ENCODE peak calls at places on chromosomes 11 and 22, in seven cellular contexts. One of them, this sample, is unnamed.

GRCh38 chr11:85526564-85526963 is 100.6 kb downstream of the DLG2 start:
- DNase-seq in NAMALWA: no peak
- DNase-seq in AG08395: no peak
- DNase-seq in stimulated activated effector memory CD8-positive, alpha-beta T cell treated with anti-CD3 and anti-CD28 coated beads, Interleukin-12 subunit alpha, Interleukin-12 subunit beta, amount 100 ng/mL, for 72 hours: no peak
- DNase-seq in body of pancreas: no peak
- DNase-seq in NCI-H345: no peak
- DNase-seq in NCI-H1105: no peak
- DNase-seq in this sample: no peak

GRCh38 chr11:118111019-118111743 is 24.4 kb upstream of the SMIM35 start:
- DNase-seq in NAMALWA: no peak
- DNase-seq in AG08395: no peak
- DNase-seq in stimulated activated effector memory CD8-positive, alpha-beta T cell treated with anti-CD3 and anti-CD28 coated beads, Interleukin-12 subunit alpha, Interleukin-12 subunit beta, amount 100 ng/mL, for 72 hours: no peak
- DNase-seq in body of pancreas: no peak
- DNase-seq in NCI-H345: no peak
- DNase-seq in NCI-H1105: no peak
- DNase-seq in this sample: no peak

GRCh38 chr11:96309001-96309642 is 33.9 kb downstream of the MAML2 start:
- DNase-seq in NAMALWA: no peak
- DNase-seq in AG08395: peak; percentile 38
- DNase-seq in stimulated activated effector memory CD8-positive, alpha-beta T cell treated with anti-CD3 and anti-CD28 coated beads, Interleukin-12 subunit alpha, Interleukin-12 subunit beta, amount 100 ng/mL, for 72 hours: no peak
- DNase-seq in body of pancreas: no peak
- DNase-seq in NCI-H345: no peak
- DNase-seq in NCI-H1105: no peak
- DNase-seq in this sample: no peak

GRCh38 chr11:26227311-26227710 is 104.6 kb upstream of the ANO3 start:
- DNase-seq in NAMALWA: peak; percentile 70
- DNase-seq in AG08395: peak; percentile 71
- DNase-seq in stimulated activated effector memory CD8-positive, alpha-beta T cell treated with anti-CD3 and anti-CD28 coated beads, Interleukin-12 subunit alpha, Interleukin-12 subunit beta, amount 100 ng/mL, for 72 hours: no peak
- DNase-seq in body of pancreas: no peak
- DNase-seq in NCI-H345: peak; percentile 17
- DNase-seq in NCI-H1105: no peak
- DNase-seq in this sample: no peak

GRCh38 chr11:72637198-72637597 is 37.0 kb downstream of the PDE2A start:
- DNase-seq in NAMALWA: no peak
- DNase-seq in AG08395: no peak
- DNase-seq in stimulated activated effector memory CD8-positive, alpha-beta T cell treated with anti-CD3 and anti-CD28 coated beads, Interleukin-12 subunit alpha, Interleukin-12 subunit beta, amount 100 ng/mL, for 72 hours: no peak
- DNase-seq in body of pancreas: no peak
- DNase-seq in NCI-H345: no peak
- DNase-seq in NCI-H1105: no peak
- DNase-seq in this sample: no peak

GRCh38 chr11:18618341-18619025 is 15.7 kb downstream of the SPTY2D1 start:
- DNase-seq in NAMALWA: no peak
- DNase-seq in AG08395: no peak
- DNase-seq in stimulated activated effector memory CD8-positive, alpha-beta T cell treated with anti-CD3 and anti-CD28 coated beads, Interleukin-12 subunit alpha, Interleukin-12 subunit beta, amount 100 ng/mL, for 72 hours: no peak
- DNase-seq in body of pancreas: no peak
- DNase-seq in NCI-H345: no peak
- DNase-seq in NCI-H1105: no peak
- DNase-seq in this sample: no peak

GRCh38 chr11:65581928-65582327 is 6.1 kb downstream of the EHBP1L1 start:
- DNase-seq in NAMALWA: no peak
- DNase-seq in AG08395: no peak
- DNase-seq in stimulated activated effector memory CD8-positive, alpha-beta T cell treated with anti-CD3 and anti-CD28 coated beads, Interleukin-12 subunit alpha, Interleukin-12 subunit beta, amount 100 ng/mL, for 72 hours: no peak
- DNase-seq in body of pancreas: no peak
- DNase-seq in NCI-H345: no peak
- DNase-seq in NCI-H1105: no peak
- DNase-seq in this sample: no peak

GRCh38 chr22:25763239-25763777 is 21.3 kb downstream of the MYO18B start:
- DNase-seq in NAMALWA: no peak
- DNase-seq in AG08395: no peak
- DNase-seq in stimulated activated effector memory CD8-positive, alpha-beta T cell treated with anti-CD3 and anti-CD28 coated beads, Interleukin-12 subunit alpha, Interleukin-12 subunit beta, amount 100 ng/mL, for 72 hours: no peak
- DNase-seq in body of pancreas: no peak
- DNase-seq in NCI-H345: no peak
- DNase-seq in NCI-H1105: no peak
- DNase-seq in this sample: no peak

GRCh38 chr11:103338621-103339484 is 229.6 kb downstream of the DYNC2H1 start:
- DNase-seq in NAMALWA: no peak
- DNase-seq in AG08395: peak; percentile 11
- DNase-seq in stimulated activated effector memory CD8-positive, alpha-beta T cell treated with anti-CD3 and anti-CD28 coated beads, Interleukin-12 subunit alpha, Interleukin-12 subunit beta, amount 100 ng/mL, for 72 hours: no peak
- DNase-seq in body of pancreas: no peak
- DNase-seq in NCI-H345: no peak
- DNase-seq in NCI-H1105: no peak
- DNase-seq in this sample: peak; percentile 4

GRCh38 chr11:15793032-15793996 is 563.0 kb downstream of the SOX6 start:
- DNase-seq in NAMALWA: no peak
- DNase-seq in AG08395: peak; percentile 28
- DNase-seq in stimulated activated effector memory CD8-positive, alpha-beta T cell treated with anti-CD3 and anti-CD28 coated beads, Interleukin-12 subunit alpha, Interleukin-12 subunit beta, amount 100 ng/mL, for 72 hours: no peak
- DNase-seq in body of pancreas: no peak
- DNase-seq in NCI-H345: no peak
- DNase-seq in NCI-H1105: no peak
- DNase-seq in this sample: no peak

GRCh38 chr22:19876314-19876940 is 21.8 kb upstream of the GNB1L start:
- DNase-seq in NAMALWA: no peak
- DNase-seq in AG08395: no peak
- DNase-seq in stimulated activated effector memory CD8-positive, alpha-beta T cell treated with anti-CD3 and anti-CD28 coated beads, Interleukin-12 subunit alpha, Interleukin-12 subunit beta, amount 100 ng/mL, for 72 hours: no peak
- DNase-seq in body of pancreas: peak; percentile 11
- DNase-seq in NCI-H345: no peak
- DNase-seq in NCI-H1105: no peak
- DNase-seq in this sample: no peak

GRCh38 chr11:94142308-94143277 is 14.0 kb downstream of the PANX1 start:
- DNase-seq in NAMALWA: no peak
- DNase-seq in AG08395: no peak
- DNase-seq in stimulated activated effector memory CD8-positive, alpha-beta T cell treated with anti-CD3 and anti-CD28 coated beads, Interleukin-12 subunit alpha, Interleukin-12 subunit beta, amount 100 ng/mL, for 72 hours: no peak
- DNase-seq in body of pancreas: no peak
- DNase-seq in NCI-H345: peak; percentile 73
- DNase-seq in NCI-H1105: no peak
- DNase-seq in this sample: peak; percentile 21

GRCh38 chr11:3106736-3107524 is 49.7 kb upstream of the CARS1 start:
- DNase-seq in NAMALWA: no peak
- DNase-seq in AG08395: no peak
- DNase-seq in stimulated activated effector memory CD8-positive, alpha-beta T cell treated with anti-CD3 and anti-CD28 coated beads, Interleukin-12 subunit alpha, Interleukin-12 subunit beta, amount 100 ng/mL, for 72 hours: no peak
- DNase-seq in body of pancreas: no peak
- DNase-seq in NCI-H345: peak; percentile 26
- DNase-seq in NCI-H1105: no peak
- DNase-seq in this sample: no peak

GRCh38 chr22:37896181-37896592 is 9.9 kb upstream of the MICALL1 start:
- DNase-seq in NAMALWA: no peak
- DNase-seq in AG08395: no peak
- DNase-seq in stimulated activated effector memory CD8-positive, alpha-beta T cell treated with anti-CD3 and anti-CD28 coated beads, Interleukin-12 subunit alpha, Interleukin-12 subunit beta, amount 100 ng/mL, for 72 hours: peak; percentile 60
- DNase-seq in body of pancreas: no peak
- DNase-seq in NCI-H345: no peak
- DNase-seq in NCI-H1105: no peak
- DNase-seq in this sample: peak; percentile 24

GRCh38 chr11:71580057-71581003 is 2.3 kb downstream of the KRTAP5-11 start:
- DNase-seq in NAMALWA: peak; percentile 53
- DNase-seq in AG08395: peak; percentile 79
- DNase-seq in stimulated activated effector memory CD8-positive, alpha-beta T cell treated with anti-CD3 and anti-CD28 coated beads, Interleukin-12 subunit alpha, Interleukin-12 subunit beta, amount 100 ng/mL, for 72 hours: no peak
- DNase-seq in body of pancreas: peak; percentile 88
- DNase-seq in NCI-H345: peak; percentile 91
- DNase-seq in NCI-H1105: peak; percentile 63
- DNase-seq in this sample: peak; percentile 83

GRCh38 chr11:72380132-72380503 is 54.2 kb downstream of the CLPB start:
- DNase-seq in NAMALWA: no peak
- DNase-seq in AG08395: no peak
- DNase-seq in stimulated activated effector memory CD8-positive, alpha-beta T cell treated with anti-CD3 and anti-CD28 coated beads, Interleukin-12 subunit alpha, Interleukin-12 subunit beta, amount 100 ng/mL, for 72 hours: no peak
- DNase-seq in body of pancreas: no peak
- DNase-seq in NCI-H345: no peak
- DNase-seq in NCI-H1105: no peak
- DNase-seq in this sample: no peak

GRCh38 chr22:44046485-44047141 is 22.5 kb downstream of the PARVB start:
- DNase-seq in NAMALWA: no peak
- DNase-seq in AG08395: no peak
- DNase-seq in stimulated activated effector memory CD8-positive, alpha-beta T cell treated with anti-CD3 and anti-CD28 coated beads, Interleukin-12 subunit alpha, Interleukin-12 subunit beta, amount 100 ng/mL, for 72 hours: no peak
- DNase-seq in body of pancreas: no peak
- DNase-seq in NCI-H345: no peak
- DNase-seq in NCI-H1105: no peak
- DNase-seq in this sample: no peak

GRCh38 chr11:88402784-88403183 is 65.2 kb upstream of the CTSC start:
- DNase-seq in NAMALWA: no peak
- DNase-seq in AG08395: no peak
- DNase-seq in stimulated activated effector memory CD8-positive, alpha-beta T cell treated with anti-CD3 and anti-CD28 coated beads, Interleukin-12 subunit alpha, Interleukin-12 subunit beta, amount 100 ng/mL, for 72 hours: no peak
- DNase-seq in body of pancreas: no peak
- DNase-seq in NCI-H345: no peak
- DNase-seq in NCI-H1105: no peak
- DNase-seq in this sample: no peak

GRCh38 chr11:14248577-14248976 is 110.4 kb downstream of the RRAS2 start:
- DNase-seq in NAMALWA: no peak
- DNase-seq in AG08395: no peak
- DNase-seq in stimulated activated effector memory CD8-positive, alpha-beta T cell treated with anti-CD3 and anti-CD28 coated beads, Interleukin-12 subunit alpha, Interleukin-12 subunit beta, amount 100 ng/mL, for 72 hours: no peak
- DNase-seq in body of pancreas: no peak
- DNase-seq in NCI-H345: no peak
- DNase-seq in NCI-H1105: no peak
- DNase-seq in this sample: no peak

GRCh38 chr22:22487059-22487458 is 21.5 kb downstream of the ZNF280B start:
- DNase-seq in NAMALWA: no peak
- DNase-seq in AG08395: no peak
- DNase-seq in stimulated activated effector memory CD8-positive, alpha-beta T cell treated with anti-CD3 and anti-CD28 coated beads, Interleukin-12 subunit alpha, Interleukin-12 subunit beta, amount 100 ng/mL, for 72 hours: no peak
- DNase-seq in body of pancreas: no peak
- DNase-seq in NCI-H345: no peak
- DNase-seq in NCI-H1105: no peak
- DNase-seq in this sample: no peak

GRCh38 chr11:15575409-15575808 is 460.7 kb downstream of the INSC start:
- DNase-seq in NAMALWA: no peak
- DNase-seq in AG08395: no peak
- DNase-seq in stimulated activated effector memory CD8-positive, alpha-beta T cell treated with anti-CD3 and anti-CD28 coated beads, Interleukin-12 subunit alpha, Interleukin-12 subunit beta, amount 100 ng/mL, for 72 hours: no peak
- DNase-seq in body of pancreas: no peak
- DNase-seq in NCI-H345: no peak
- DNase-seq in NCI-H1105: no peak
- DNase-seq in this sample: no peak

GRCh38 chr11:78853521-78853920 is 278.9 kb upstream of the NARS2 start:
- DNase-seq in NAMALWA: no peak
- DNase-seq in AG08395: no peak
- DNase-seq in stimulated activated effector memory CD8-positive, alpha-beta T cell treated with anti-CD3 and anti-CD28 coated beads, Interleukin-12 subunit alpha, Interleukin-12 subunit beta, amount 100 ng/mL, for 72 hours: no peak
- DNase-seq in body of pancreas: no peak
- DNase-seq in NCI-H345: no peak
- DNase-seq in NCI-H1105: no peak
- DNase-seq in this sample: no peak

GRCh38 chr11:19953342-19953741 is 206.9 kb downstream of the DBX1 start:
- DNase-seq in NAMALWA: no peak
- DNase-seq in AG08395: peak; percentile 49
- DNase-seq in stimulated activated effector memory CD8-positive, alpha-beta T cell treated with anti-CD3 and anti-CD28 coated beads, Interleukin-12 subunit alpha, Interleukin-12 subunit beta, amount 100 ng/mL, for 72 hours: no peak
- DNase-seq in body of pancreas: no peak
- DNase-seq in NCI-H345: no peak
- DNase-seq in NCI-H1105: no peak
- DNase-seq in this sample: no peak

GRCh38 chr22:46970411-46971123 is 208.1 kb downstream of the TBC1D22A start:
- DNase-seq in NAMALWA: no peak
- DNase-seq in AG08395: no peak
- DNase-seq in stimulated activated effector memory CD8-positive, alpha-beta T cell treated with anti-CD3 and anti-CD28 coated beads, Interleukin-12 subunit alpha, Interleukin-12 subunit beta, amount 100 ng/mL, for 72 hours: no peak
- DNase-seq in body of pancreas: peak; percentile 33
- DNase-seq in NCI-H345: no peak
- DNase-seq in NCI-H1105: no peak
- DNase-seq in this sample: no peak

GRCh38 chr11:59523541-59523940 is 12.2 kb downstream of the OR4D9 start:
- DNase-seq in NAMALWA: peak; percentile 17
- DNase-seq in AG08395: no peak
- DNase-seq in stimulated activated effector memory CD8-positive, alpha-beta T cell treated with anti-CD3 and anti-CD28 coated beads, Interleukin-12 subunit alpha, Interleukin-12 subunit beta, amount 100 ng/mL, for 72 hours: no peak
- DNase-seq in body of pancreas: no peak
- DNase-seq in NCI-H345: no peak
- DNase-seq in NCI-H1105: no peak
- DNase-seq in this sample: no peak

GRCh38 chr11:3147257-3147619 is 17.9 kb downstream of the OSBPL5 start:
- DNase-seq in NAMALWA: no peak
- DNase-seq in AG08395: peak; percentile 67
- DNase-seq in stimulated activated effector memory CD8-positive, alpha-beta T cell treated with anti-CD3 and anti-CD28 coated beads, Interleukin-12 subunit alpha, Interleukin-12 subunit beta, amount 100 ng/mL, for 72 hours: no peak
- DNase-seq in body of pancreas: no peak
- DNase-seq in NCI-H345: no peak
- DNase-seq in NCI-H1105: no peak
- DNase-seq in this sample: no peak

GRCh38 chr22:25332386-25332785 is 112.9 kb downstream of the CRYBB2 start:
- DNase-seq in NAMALWA: no peak
- DNase-seq in AG08395: no peak
- DNase-seq in stimulated activated effector memory CD8-positive, alpha-beta T cell treated with anti-CD3 and anti-CD28 coated beads, Interleukin-12 subunit alpha, Interleukin-12 subunit beta, amount 100 ng/mL, for 72 hours: no peak
- DNase-seq in body of pancreas: no peak
- DNase-seq in NCI-H345: no peak
- DNase-seq in NCI-H1105: no peak
- DNase-seq in this sample: no peak

GRCh38 chr11:68481579-68482240 is 21.2 kb downstream of the PPP6R3 start:
- DNase-seq in NAMALWA: no peak
- DNase-seq in AG08395: no peak
- DNase-seq in stimulated activated effector memory CD8-positive, alpha-beta T cell treated with anti-CD3 and anti-CD28 coated beads, Interleukin-12 subunit alpha, Interleukin-12 subunit beta, amount 100 ng/mL, for 72 hours: no peak
- DNase-seq in body of pancreas: no peak
- DNase-seq in NCI-H345: no peak
- DNase-seq in NCI-H1105: no peak
- DNase-seq in this sample: no peak

GRCh38 chr22:49369726-49370717 is 457.7 kb downstream of the BRD1 start:
- DNase-seq in NAMALWA: no peak
- DNase-seq in AG08395: no peak
- DNase-seq in stimulated activated effector memory CD8-positive, alpha-beta T cell treated with anti-CD3 and anti-CD28 coated beads, Interleukin-12 subunit alpha, Interleukin-12 subunit beta, amount 100 ng/mL, for 72 hours: peak; percentile 37
- DNase-seq in body of pancreas: no peak
- DNase-seq in NCI-H345: no peak
- DNase-seq in NCI-H1105: no peak
- DNase-seq in this sample: no peak

GRCh38 chr11:76854709-76855108 is 6.0 kb upstream of the ACER3 start:
- DNase-seq in NAMALWA: no peak
- DNase-seq in AG08395: no peak
- DNase-seq in stimulated activated effector memory CD8-positive, alpha-beta T cell treated with anti-CD3 and anti-CD28 coated beads, Interleukin-12 subunit alpha, Interleukin-12 subunit beta, amount 100 ng/mL, for 72 hours: no peak
- DNase-seq in body of pancreas: no peak
- DNase-seq in NCI-H345: no peak
- DNase-seq in NCI-H1105: no peak
- DNase-seq in this sample: no peak

GRCh38 chr22:27207907-27208306 is 550.5 kb downstream of the MIAT start:
- DNase-seq in NAMALWA: no peak
- DNase-seq in AG08395: peak; percentile 81
- DNase-seq in stimulated activated effector memory CD8-positive, alpha-beta T cell treated with anti-CD3 and anti-CD28 coated beads, Interleukin-12 subunit alpha, Interleukin-12 subunit beta, amount 100 ng/mL, for 72 hours: no peak
- DNase-seq in body of pancreas: no peak
- DNase-seq in NCI-H345: peak; percentile 18
- DNase-seq in NCI-H1105: no peak
- DNase-seq in this sample: no peak

GRCh38 chr11:65041206-65042035 is at the start of gene SAC3D1:
- DNase-seq in NAMALWA: no peak
- DNase-seq in AG08395: peak; percentile 55
- DNase-seq in stimulated activated effector memory CD8-positive, alpha-beta T cell treated with anti-CD3 and anti-CD28 coated beads, Interleukin-12 subunit alpha, Interleukin-12 subunit beta, amount 100 ng/mL, for 72 hours: no peak
- DNase-seq in body of pancreas: peak; percentile 63
- DNase-seq in NCI-H345: peak; percentile 81
- DNase-seq in NCI-H1105: no peak
- DNase-seq in this sample: no peak

GRCh38 chr11:65355776-65356393 is 1.3 kb downstream of the TIGD3 start:
- DNase-seq in NAMALWA: no peak
- DNase-seq in AG08395: peak; percentile 59
- DNase-seq in stimulated activated effector memory CD8-positive, alpha-beta T cell treated with anti-CD3 and anti-CD28 coated beads, Interleukin-12 subunit alpha, Interleukin-12 subunit beta, amount 100 ng/mL, for 72 hours: no peak
- DNase-seq in body of pancreas: peak; percentile 45
- DNase-seq in NCI-H345: no peak
- DNase-seq in NCI-H1105: no peak
- DNase-seq in this sample: no peak

GRCh38 chr11:65180877-65181568 is 705 bp upstream of the CAPN1 start:
- DNase-seq in NAMALWA: peak; percentile 85
- DNase-seq in AG08395: peak; percentile 73
- DNase-seq in stimulated activated effector memory CD8-positive, alpha-beta T cell treated with anti-CD3 and anti-CD28 coated beads, Interleukin-12 subunit alpha, Interleukin-12 subunit beta, amount 100 ng/mL, for 72 hours: peak; percentile 84
- DNase-seq in body of pancreas: peak; percentile 77
- DNase-seq in NCI-H345: peak; percentile 56
- DNase-seq in NCI-H1105: peak; percentile 50
- DNase-seq in this sample: no peak

GRCh38 chr11:106523921-106524320 is 446.5 kb downstream of the AASDHPPT start:
- DNase-seq in NAMALWA: no peak
- DNase-seq in AG08395: no peak
- DNase-seq in stimulated activated effector memory CD8-positive, alpha-beta T cell treated with anti-CD3 and anti-CD28 coated beads, Interleukin-12 subunit alpha, Interleukin-12 subunit beta, amount 100 ng/mL, for 72 hours: no peak
- DNase-seq in body of pancreas: no peak
- DNase-seq in NCI-H345: no peak
- DNase-seq in NCI-H1105: no peak
- DNase-seq in this sample: no peak

GRCh38 chr11:14300661-14301304 is 58.2 kb downstream of the RRAS2 start:
- DNase-seq in NAMALWA: peak; percentile 82
- DNase-seq in AG08395: peak; percentile 67
- DNase-seq in stimulated activated effector memory CD8-positive, alpha-beta T cell treated with anti-CD3 and anti-CD28 coated beads, Interleukin-12 subunit alpha, Interleukin-12 subunit beta, amount 100 ng/mL, for 72 hours: peak; percentile 58
- DNase-seq in body of pancreas: peak; percentile 45
- DNase-seq in NCI-H345: peak; percentile 34
- DNase-seq in NCI-H1105: peak; percentile 1
- DNase-seq in this sample: no peak

GRCh38 chr11:46615756-46616155 is 1.3 kb downstream of the HARBI1 start:
- DNase-seq in NAMALWA: no peak
- DNase-seq in AG08395: peak; percentile 25
- DNase-seq in stimulated activated effector memory CD8-positive, alpha-beta T cell treated with anti-CD3 and anti-CD28 coated beads, Interleukin-12 subunit alpha, Interleukin-12 subunit beta, amount 100 ng/mL, for 72 hours: no peak
- DNase-seq in body of pancreas: no peak
- DNase-seq in NCI-H345: no peak
- DNase-seq in NCI-H1105: no peak
- DNase-seq in this sample: no peak

GRCh38 chr11:4626207-4627105 is 10.8 kb upstream of the OR51D1 start:
- DNase-seq in NAMALWA: peak; percentile 82
- DNase-seq in AG08395: peak; percentile 48
- DNase-seq in stimulated activated effector memory CD8-positive, alpha-beta T cell treated with anti-CD3 and anti-CD28 coated beads, Interleukin-12 subunit alpha, Interleukin-12 subunit beta, amount 100 ng/mL, for 72 hours: peak; percentile 78
- DNase-seq in body of pancreas: peak; percentile 27
- DNase-seq in NCI-H345: peak; percentile 91
- DNase-seq in NCI-H1105: peak; percentile 90
- DNase-seq in this sample: peak; percentile 75